ENCODE peak calls at places on chromosome 9, in nine cellular contexts. M, E, I, B, C, S, K, L and Q are unnamed samples. For H3K4me1, the result is how much of the 10 kb centered on the place peaks cover.

GRCh38 chr9:98610196-98610595 is 98.5 kb downstream of the GABBR2 start:
- DNase-seq in M (no peak), E (no peak), S (no peak), C (no peak), L (no peak), B (no peak), I (no peak), K (no peak), Q (no peak)

GRCh38 chr9:98083059-98083458 is 26.5 kb downstream of the NANS start:
- DNase-seq in K (no peak), M (no peak), E (no peak), B (no peak), L (no peak), S (no peak), I (no peak), C (no peak), Q (no peak)

GRCh38 chr9:22238809-22239684 is 207.6 kb upstream of the DMRTA1 start:
- DNase-seq in K (no peak), E (peak), M (no peak), S (no peak), I (no peak), L (no peak), B (peak), C (peak), Q (no peak)

GRCh38 chr9:94928696-94929372 is 202.3 kb downstream of the AOPEP start:
- DNase-seq in M (no peak), S (no peak), L (no peak), E (no peak), B (no peak), C (peak), I (no peak), K (peak), Q (no peak)

GRCh38 chr9:111099199-111100005 is 61.1 kb upstream of the LPAR1 start:
- DNase-seq in L (no peak), B (no peak), M (no peak), I (peak), S (no peak), E (no peak), K (no peak), C (no peak), Q (no peak)

GRCh38 chr9:69745716-69746538 is 13.9 kb downstream of the PTAR1 start:
- DNase-seq in E (peak), I (no peak), S (no peak), C (peak), B (peak), M (no peak), L (no peak), K (no peak), Q (no peak)

GRCh38 chr9:132970306-132971062 is 8.0 kb upstream of the GFI1B start:
- DNase-seq in L (no peak), M (no peak), I (no peak), C (no peak), K (no peak), B (no peak), E (no peak), S (no peak), Q (no peak)

GRCh38 chr9:126328415-126328814 is 1.8 kb downstream of the MVB12B start:
- DNase-seq in B (no peak), L (no peak), K (no peak), I (no peak), E (no peak), C (no peak), M (no peak), S (no peak), Q (no peak)

DNA sequence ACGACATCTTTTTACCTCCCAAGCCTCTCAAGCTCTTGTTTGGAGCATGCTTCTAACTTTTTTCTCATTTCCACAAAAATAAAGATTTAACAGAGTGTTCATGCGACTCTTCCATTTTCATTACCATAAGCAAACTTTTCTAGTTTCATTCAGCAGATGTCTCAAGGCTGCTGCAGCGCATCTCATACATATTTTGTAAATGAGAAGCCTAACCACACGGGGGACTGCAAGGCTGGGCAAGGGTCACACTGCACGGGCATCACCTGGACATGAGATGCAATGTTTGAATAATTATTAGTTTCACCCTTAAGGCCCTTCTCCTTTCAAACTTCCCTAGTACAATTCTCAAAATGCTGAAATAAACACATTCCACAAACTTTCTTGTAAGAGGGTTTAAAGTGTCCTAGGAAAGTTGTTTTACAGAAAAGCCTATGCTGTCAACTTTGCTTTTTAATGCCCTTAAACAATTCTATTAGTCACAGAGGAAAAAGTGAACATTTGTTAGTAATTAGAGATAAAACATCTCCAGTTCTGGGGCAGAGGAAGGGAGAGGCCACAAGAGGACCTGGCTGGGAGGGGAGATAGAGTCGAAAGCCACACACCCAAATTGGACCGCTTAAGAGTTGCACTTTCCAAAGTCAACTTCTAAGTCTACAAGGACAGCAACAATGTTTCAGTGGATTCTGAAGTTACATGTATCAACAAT is 1.3 kb downstream of the DENND1A start:
- DNase-seq in E (no peak), C (no peak), K (no peak), L (no peak), M (no peak), S (no peak), I (no peak), B (peak), Q (no peak)
- H3K4me1 ChIP-seq in E (half or more), C (half or more), K (under half), L (under half), M (under half), S (under half), I (under half), B (under half), Q (under half)

GRCh38 chr9:114375386-114375785 is 12.4 kb downstream of the AKNA start:
- DNase-seq in M (no peak), C (no peak), S (no peak), B (no peak), L (no peak), K (no peak), E (no peak), I (no peak), Q (no peak)
- H3K4me1 ChIP-seq in M (under half), C (under half), S (under half), B (under half), L (under half), K (under half), E (under half), I (under half), Q (under half)

GRCh38 chr9:5839572-5839902 is 6.6 kb upstream of the ERMP1 start:
- DNase-seq in S (no peak), E (no peak), C (no peak), I (no peak), B (no peak), L (no peak), M (no peak), K (no peak), Q (no peak)
- H3K4me1 ChIP-seq in S (under half), E (under half), C (half or more), I (under half), B (under half), L (under half), M (under half), K (under half), Q (under half)

GRCh38 chr9:128893354-128893753 is 11.4 kb downstream of the LRRC8A start:
- DNase-seq in B (no peak), I (no peak), L (no peak), S (no peak), M (no peak), K (no peak), C (no peak), E (no peak), Q (no peak)

GRCh38 chr9:128891354-128892222 is 9.7 kb downstream of the LRRC8A start:
- DNase-seq in K (no peak), C (no peak), M (no peak), I (no peak), S (no peak), E (no peak), L (no peak), B (no peak), Q (no peak)

GRCh38 chr9:128895556-128895955 is 13.6 kb downstream of the LRRC8A start:
- DNase-seq in B (no peak), K (no peak), C (no peak), S (no peak), I (no peak), L (no peak), M (no peak), E (no peak), Q (no peak)

GRCh38 chr9:128892223-128892892 is 10.4 kb downstream of the LRRC8A start:
- DNase-seq in M (peak), S (peak), B (peak), I (no peak), K (peak), L (no peak), E (peak), C (no peak), Q (no peak)

GRCh38 chr9:128894764-128895163 is 12.8 kb downstream of the LRRC8A start:
- DNase-seq in C (no peak), K (no peak), M (no peak), I (no peak), S (no peak), B (no peak), E (no peak), L (no peak), Q (no peak)
- H3K4me1 ChIP-seq in C (under half), K (under half), M (under half), I (under half), S (under half), B (under half), E (under half), L (under half), Q (half or more)

DNA sequence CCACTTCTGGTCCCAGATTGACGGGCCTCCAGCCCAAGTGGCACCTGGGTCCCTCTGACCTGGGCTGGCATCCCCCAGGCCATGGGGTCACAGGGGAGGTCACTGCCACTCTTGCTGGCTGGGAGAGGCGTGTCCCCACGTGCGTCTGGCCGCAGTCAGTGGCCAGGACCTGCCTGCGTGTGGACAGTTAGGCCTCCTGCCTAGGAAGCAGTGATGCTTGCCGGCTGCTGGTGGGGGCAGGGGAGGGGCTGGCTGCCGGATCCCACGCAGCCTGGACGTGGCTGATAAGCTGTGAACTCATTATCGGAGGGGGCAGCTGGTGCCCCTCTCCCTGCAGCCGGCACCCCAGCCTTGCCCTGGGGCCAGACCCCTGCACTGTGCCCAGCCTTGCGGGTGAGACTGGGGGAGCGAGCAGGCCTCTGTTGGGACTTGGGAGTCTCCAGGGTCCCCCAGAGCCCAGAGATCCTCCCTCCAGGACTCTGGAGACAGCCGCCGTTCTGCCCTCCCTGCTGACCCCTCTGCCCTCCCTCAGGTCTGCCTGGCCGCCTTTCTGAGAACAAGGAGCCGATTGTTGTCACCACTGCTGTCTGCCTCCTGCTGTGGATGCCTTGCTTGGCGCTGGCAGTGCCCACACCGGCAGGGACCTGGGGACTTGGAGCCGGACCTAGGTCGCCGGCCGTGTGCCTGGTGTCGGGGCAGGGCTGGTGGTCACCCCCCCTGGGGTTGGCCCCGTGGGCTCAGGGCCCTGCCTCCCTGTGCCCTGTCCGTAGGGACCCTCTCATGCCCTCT is 12.3 kb downstream of the RXRA start:
- DNase-seq in K (no peak), B (no peak), M (no peak), I (no peak), S (no peak), E (no peak), L (no peak), C (no peak), Q (no peak)
- H3K4me1 ChIP-seq in K (under half), B (under half), M (half or more), I (under half), S (under half), E (under half), L (under half), C (half or more), Q (half or more)